ENCODE peak calls at places on chromosomes 1 and 21, in four cellular contexts. F, C, R and V are unnamed samples.

GRCh38 chr1:11527541-11528452 is 48.8 kb downstream of the DISP3 start:
- DNase-seq in R (no peak), F (no peak), C (no peak), V (no peak)

GRCh38 chr1:39081266-39082139 is 55.4 kb downstream of the NDUFS5 start:
- DNase-seq in F (no peak), C (peak; percentile 63), R (no peak), V (no peak)

GRCh38 chr1:45230537-45230936 is 24.1 kb upstream of the ZSWIM5 start:
- DNase-seq in C (no peak), R (no peak), F (no peak), V (no peak)

GRCh38 chr21:41967708-41968107 is 13.9 kb upstream of the C2CD2 start:
- DNase-seq in C (no peak), R (peak; percentile 71), F (no peak), V (no peak)

GRCh38 chr21:37868896-37869295 is 47.4 kb downstream of the KCNJ6 start:
- DNase-seq in R (no peak), C (no peak), F (peak; percentile 56), V (no peak)

GRCh38 chr1:159881930-159882839 is 17.8 kb downstream of the CFAP45 start:
- DNase-seq in R (no peak), C (peak; percentile 54), F (peak; percentile 95), V (peak; percentile 8)

GRCh38 chr21:44088401-44088780 is 18.8 kb upstream of the PWP2 start:
- DNase-seq in C (no peak), F (no peak), R (no peak), V (no peak)

GRCh38 chr1:165222580-165222979 is 133.9 kb downstream of the LMX1A start:
- DNase-seq in R (no peak), C (no peak), F (no peak), V (no peak)

GRCh38 chr21:42461881-42462877 is 33.8 kb downstream of the RSPH1 start:
- DNase-seq in C (no peak), F (no peak), R (no peak), V (no peak)

GRCh38 chr1:61642475-61643232 is 82.3 kb downstream of the TM2D1 start:
- DNase-seq in F (no peak), C (no peak), R (no peak), V (no peak)

GRCh38 chr1:145997156-145998023 is 1.0 kb upstream of the TXNIP start:
- DNase-seq in F (no peak), R (no peak), C (peak; percentile 62), V (no peak)

GRCh38 chr1:166675213-166675612 is 164.1 kb upstream of the POGK start:
- DNase-seq in R (no peak), F (no peak), C (peak; percentile 71), V (no peak)

GRCh38 chr1:245721488-245721887 is 566.7 kb downstream of the KIF26B start:
- DNase-seq in R (no peak), F (no peak), C (no peak), V (no peak)

GRCh38 chr1:172976222-172977041 is 74.3 kb downstream of the TNFSF18 start:
- DNase-seq in C (no peak), F (peak; percentile 90), R (no peak), V (no peak)

GRCh38 chr1:56149761-56150160 is 429.6 kb downstream of the PLPP3 start:
- DNase-seq in R (no peak), F (no peak), C (no peak), V (no peak)

GRCh38 chr1:95953005-95953404 is 719.0 kb downstream of the RWDD3 start:
- DNase-seq in C (no peak), R (peak; percentile 37), F (no peak), V (no peak)

GRCh38 chr1:52263153-52263910 is 102.7 kb downstream of the CC2D1B start:
- DNase-seq in F (no peak), R (no peak), C (no peak), V (no peak)

GRCh38 chr21:14270631-14271030 is 54.7 kb downstream of the RBM11 start:
- DNase-seq in F (no peak), R (no peak), C (no peak), V (no peak)

GRCh38 chr1:170711682-170712081 is 47.8 kb downstream of the PRRX1 start:
- DNase-seq in F (peak; percentile 81), C (no peak), R (no peak), V (no peak)

GRCh38 chr1:5754079-5754431 is 238.2 kb downstream of the NPHP4 start:
- DNase-seq in R (no peak), C (no peak), F (no peak), V (no peak)

GRCh38 chr1:11518016-11518670 is 39.2 kb downstream of the DISP3 start:
- DNase-seq in R (no peak), C (no peak), F (no peak), V (no peak)

GRCh38 chr1:213337025-213337678 is 286.1 kb downstream of the RPS6KC1 start:
- DNase-seq in F (no peak), C (no peak), R (peak; percentile 34), V (no peak)

GRCh38 chr1:226394461-226394860 is 13.4 kb downstream of the PARP1 start:
- DNase-seq in F (no peak), C (no peak), R (no peak), V (no peak)

GRCh38 chr1:925532-926421 is 2.1 kb downstream of the SAMD11 start:
- DNase-seq in C (peak; percentile 72), R (peak; percentile 54), F (no peak), V (no peak)

GRCh38 chr1:12339410-12339809 is 109.6 kb downstream of the VPS13D start:
- DNase-seq in R (no peak), F (no peak), C (peak; percentile 22), V (no peak)

GRCh38 chr21:36507397-36508018 is 27.6 kb upstream of the CLDN14 start:
- DNase-seq in C (no peak), R (no peak), F (peak; percentile 6), V (no peak)

GRCh38 chr1:70745199-70745598 is 302.4 kb downstream of the PTGER3 start:
- DNase-seq in F (no peak), C (no peak), R (peak; percentile 51), V (no peak)

GRCh38 chr1:44377925-44378784 is 23.1 kb upstream of the ERI3 start:
- DNase-seq in C (peak; percentile 74), R (peak; percentile 86), F (peak; percentile 35), V (peak; percentile 29)

GRCh38 chr1:25913166-25913565 is 6.9 kb upstream of the STMN1 start:
- DNase-seq in C (no peak), F (no peak), R (no peak), V (no peak)

GRCh38 chr1:55420866-55421265 is 205.7 kb upstream of the USP24 start:
- DNase-seq in R (no peak), F (no peak), C (no peak), V (no peak)

GRCh38 chr1:43558346-43558841 is 27.7 kb downstream of the PTPRF start:
- DNase-seq in R (peak; percentile 77), F (no peak), C (no peak), V (no peak)

GRCh38 chr1:55286851-55287602 is 71.9 kb upstream of the USP24 start:
- DNase-seq in C (no peak), R (no peak), F (peak; percentile 52), V (no peak)

GRCh38 chr1:22543679-22544078 is 19.6 kb upstream of the EPHA8 start:
- DNase-seq in F (no peak), R (no peak), C (no peak), V (no peak)

GRCh38 chr21:14259669-14260458 is 43.9 kb downstream of the RBM11 start:
- DNase-seq in F (peak; percentile 31), C (peak; percentile 43), R (peak; percentile 69), V (no peak)

DNA sequence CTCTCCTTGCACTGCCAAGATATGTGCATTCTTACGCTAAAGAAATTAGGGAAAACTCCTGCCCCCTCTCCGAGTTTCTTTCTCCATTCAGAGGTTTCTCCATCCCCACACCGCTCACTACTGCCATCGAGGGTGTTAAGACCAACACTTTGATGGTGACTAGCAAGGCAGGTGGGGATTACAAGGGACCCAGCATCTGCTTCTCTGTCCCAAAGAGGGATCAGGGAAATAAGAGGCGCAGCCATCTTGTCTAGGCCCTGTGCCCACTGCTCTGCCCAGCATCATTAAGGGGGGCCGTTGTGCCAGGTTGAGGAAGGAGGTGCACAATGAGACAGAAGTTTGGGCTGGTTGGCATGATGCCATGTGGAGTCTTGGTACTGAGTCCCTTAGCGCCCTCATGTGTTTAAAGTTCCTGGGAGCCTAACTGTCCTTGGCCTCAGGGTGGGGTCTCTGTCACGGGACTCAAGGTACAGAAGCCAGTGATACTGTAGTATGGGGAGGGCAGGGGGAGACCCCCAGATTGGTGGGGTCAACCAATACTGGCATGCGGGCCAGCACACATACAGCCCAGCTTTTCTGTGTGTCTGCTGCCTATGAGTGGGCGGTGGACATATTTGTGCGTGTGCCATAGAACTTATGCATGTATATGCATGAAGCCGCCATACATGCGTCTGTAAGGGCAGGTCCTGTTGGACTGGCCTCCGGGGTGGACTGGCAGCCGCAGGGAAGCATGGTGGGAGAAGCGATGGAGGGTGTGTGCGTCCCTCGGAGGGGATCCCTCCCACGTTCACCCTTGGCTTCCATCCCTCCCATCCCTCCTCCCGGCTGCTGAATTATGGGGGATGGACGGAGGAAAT is 5.5 kb downstream of the EFNA3 start:
- DNase-seq in C (no peak), R (no peak), F (peak; percentile 18), V (no peak)
- TF ChIP-seq CTCF in C (peak; percentile 68), R (no peak), F (peak; percentile 40), V (no peak)

DNA sequence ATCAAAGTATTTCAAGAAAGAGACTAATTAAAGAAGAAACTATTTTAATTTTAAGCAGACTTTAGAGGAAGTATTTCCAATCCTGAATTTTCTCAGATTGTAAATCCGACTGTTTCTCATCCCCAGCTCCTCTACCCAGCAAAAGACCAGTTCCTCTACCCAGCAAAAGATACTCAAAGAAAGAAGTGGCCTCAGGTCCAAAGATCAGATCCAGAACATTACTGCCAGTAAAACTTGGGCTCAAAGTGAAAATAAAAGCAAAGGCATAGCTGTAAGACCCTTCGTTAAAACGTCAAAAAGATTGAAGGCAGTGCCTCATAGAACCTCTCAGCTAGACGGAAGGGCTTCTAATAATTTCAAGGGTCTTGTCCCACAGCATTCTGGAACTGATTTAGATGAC is 50.0 kb downstream of the LRRC8B start:
- DNase-seq in R (no peak), F (no peak), C (no peak), V (no peak)
- H3K27ac ChIP-seq in R (peak overlapping the region; percentile 96), F (no peak overlapping the region), C (no peak overlapping the region), V (no peak overlapping the region)

GRCh38 chr1:18794561-18794960 is 64.9 kb downstream of the TAS1R2 start:
- DNase-seq in R (peak; percentile 64), F (no peak), C (peak; percentile 49), V (no peak)
- TF ChIP-seq CTCF in R (peak; percentile 51), F (peak; percentile 11), C (peak; percentile 27), V (no peak)

DNA sequence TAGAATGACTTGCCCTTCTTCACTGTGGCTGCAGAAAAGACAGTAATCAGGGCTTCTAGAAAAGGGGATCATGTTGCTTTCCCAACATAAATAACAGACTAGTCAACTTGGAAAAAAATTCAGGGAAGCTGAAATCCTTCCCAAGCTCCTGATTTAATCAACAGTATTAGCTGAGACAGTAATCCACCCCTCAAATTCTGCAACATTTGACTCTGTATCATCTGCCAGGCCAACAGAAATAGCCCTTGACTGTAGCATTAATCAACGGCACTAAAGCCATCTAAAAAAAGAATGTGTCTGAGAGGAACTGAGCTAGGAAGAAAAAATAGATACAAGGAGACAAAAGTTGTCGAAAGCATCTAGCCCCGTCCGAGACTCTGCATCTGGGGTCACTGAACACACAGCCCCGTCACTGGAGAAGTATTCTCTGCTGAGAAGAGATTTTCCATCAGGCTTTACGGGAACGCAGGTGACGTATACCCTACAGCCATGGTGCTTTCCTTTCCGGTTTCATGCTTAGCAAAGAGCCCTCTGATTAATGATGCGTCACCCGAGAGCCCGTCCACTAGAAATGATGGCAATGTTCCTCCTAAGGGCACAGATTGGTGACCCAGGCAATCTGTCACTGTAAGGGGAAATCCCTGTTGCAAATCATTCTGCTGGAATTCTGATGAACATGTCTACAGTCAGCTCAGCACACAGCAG is 42.1 kb upstream of the TP53BP2 start:
- DNase-seq in F (peak; percentile 99), R (no peak), C (no peak), V (no peak)
- H3K27ac ChIP-seq in F (peak overlapping the region; percentile 89), R (no peak overlapping the region), C (no peak overlapping the region), V (no peak overlapping the region)